ENCODE peak calls at places on chromosomes 16 and 17, in seven cellular contexts. M is Panc1, U is heart left ventricle, Z is left lung, R is lower lobe of right lung, V is SJSA1, Q is upper lobe of right lung. C is an unnamed sample. For H3K27me3 and H3K4me1, the result is how much of the 10 kb centered on the place peaks cover.

GRCh38 chr17:12256380-12256995 is 235.8 kb downstream of the MAP2K4 start:
- DNase-seq in M (peak), U (no peak), Z (no peak), R (no peak), V (no peak), Q (no peak), C (peak)

GRCh38 chr17:56131431-56131830 is 21.8 kb upstream of the ANKFN1 start:
- DNase-seq in M (no peak), U (no peak), Z (no peak), R (no peak), V (no peak), Q (no peak), C (no peak)

GRCh38 chr16:31008154-31008950 is 2.1 kb downstream of the STX1B start:
- DNase-seq in M (no peak), U (no peak), Z (no peak), R (no peak), V (no peak), Q (no peak), C (no peak)

GRCh38 chr16:89779231-89779912 is 37.1 kb downstream of the FANCA start:
- DNase-seq in M (no peak), U (no peak), Z (no peak), R (no peak), V (no peak), Q (no peak), C (no peak)

GRCh38 chr16:59566446-59566845 is 832.3 kb upstream of the GOT2 start:
- DNase-seq in M (no peak), U (no peak), Z (no peak), R (no peak), V (no peak), Q (no peak), C (no peak)

GRCh38 chr16:88566158-88566557 is 4.0 kb upstream of the ZC3H18 start:
- DNase-seq in M (no peak), U (peak), Z (no peak), R (no peak), V (no peak), Q (no peak), C (no peak)

GRCh38 chr16:84446086-84446485 is 58.4 kb downstream of the MEAK7 start:
- DNase-seq in M (no peak), U (no peak), Z (no peak), R (peak), V (no peak), Q (no peak), C (peak)

GRCh38 chr17:7714721-7715594 is 2.6 kb upstream of the DNAH2 start:
- DNase-seq in M (no peak), U (no peak), Z (no peak), R (no peak), V (no peak), Q (no peak), C (no peak)

GRCh38 chr17:76683011-76683755 is 27.6 kb downstream of the MXRA7 start:
- DNase-seq in M (no peak), U (no peak), Z (no peak), R (no peak), V (peak), Q (no peak), C (no peak)

GRCh38 chr17:78265121-78265520 is 33.7 kb downstream of the TMEM235 start:
- DNase-seq in M (no peak), U (no peak), Z (no peak), R (no peak), V (no peak), Q (no peak), C (no peak)

GRCh38 chr17:48326311-48326710 is 103.7 kb downstream of the SKAP1 start:
- DNase-seq in M (no peak), U (no peak), Z (no peak), R (no peak), V (no peak), Q (no peak), C (no peak)
- H3K27me3 ChIP-seq in M (under half), U (under half), Z (half or more), R (half or more), V (half or more), Q (under half), C (under half)

GRCh38 chr16:28295213-28295612 is 2.9 kb downstream of the SBK1 start:
- DNase-seq in M (no peak), U (no peak), Z (no peak), R (no peak), V (no peak), Q (no peak), C (no peak)

GRCh38 chr16:28294201-28294600 is 1.9 kb downstream of the SBK1 start:
- DNase-seq in M (no peak), U (no peak), Z (no peak), R (no peak), V (no peak), Q (no peak), C (no peak)

GRCh38 chr16:28292731-28293588 is 635 bp downstream of the SBK1 start:
- DNase-seq in M (no peak), U (no peak), Z (no peak), R (no peak), V (no peak), Q (peak), C (no peak)

GRCh38 chr16:28291651-28292626 is at the start of gene SBK1:
- DNase-seq in M (peak), U (peak), Z (peak), R (peak), V (no peak), Q (peak), C (peak)

GRCh38 chr16:28293589-28293935 is 1.2 kb downstream of the SBK1 start:
- DNase-seq in M (no peak), U (no peak), Z (no peak), R (no peak), V (no peak), Q (no peak), C (no peak)
- H3K4me1 ChIP-seq in M (under half), U (under half), Z (under half), R (under half), V (under half), Q (under half), C (under half)

DNA sequence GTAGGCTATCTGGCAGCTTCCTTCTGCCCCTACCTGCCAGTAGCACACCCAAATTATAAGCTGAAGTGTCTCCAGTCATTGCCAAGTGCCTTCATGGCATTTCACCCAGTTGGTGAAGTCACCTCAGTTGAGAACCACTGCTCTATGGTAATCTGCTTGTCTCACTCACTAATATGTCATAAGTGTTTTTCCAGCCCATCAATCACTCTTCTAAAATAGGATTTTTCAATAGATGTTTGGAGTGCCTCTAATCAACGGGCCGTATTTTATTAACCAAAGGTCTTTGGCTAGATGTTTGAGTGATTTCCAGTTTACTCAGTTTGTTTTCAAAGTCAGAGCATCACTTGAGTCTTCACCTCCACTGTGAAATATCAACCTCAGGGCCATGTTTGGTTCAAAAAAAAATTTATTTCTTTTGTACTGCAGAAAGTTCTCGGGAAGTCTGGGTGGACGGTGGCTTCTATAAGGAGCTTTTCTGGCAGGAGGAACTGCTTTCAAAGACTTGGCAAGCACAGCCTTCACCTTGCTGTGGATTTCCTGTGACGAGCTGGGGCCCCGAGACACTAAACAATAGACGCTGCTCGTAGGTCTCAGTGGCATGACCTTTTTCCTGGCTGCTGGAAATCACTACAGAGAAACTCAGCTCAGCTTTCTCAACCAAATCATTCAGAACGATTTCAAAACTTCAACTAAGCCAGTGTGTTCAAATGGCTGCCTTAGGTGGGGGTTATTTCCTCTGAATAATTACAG is 95.2 kb upstream of the FOXF1 start:
- DNase-seq in M (no peak), U (no peak), Z (no peak), R (no peak), V (no peak), Q (no peak), C (no peak)
- H3K27ac ChIP-seq in M (no peak), U (peak), Z (no peak), R (peak), V (no peak), Q (peak), C (no peak)

GRCh38 chr17:43905985-43906852 is 1.1 kb downstream of the MPP2 start:
- DNase-seq in M (no peak), U (peak), Z (no peak), R (peak), V (peak), Q (peak), C (no peak)
- H3K27me3 ChIP-seq in M (under half), U (under half), Z (half or more), R (half or more), V (half or more), Q (half or more), C (under half)

GRCh38 chr17:42684033-42684625 is 1.8 kb downstream of the CNTNAP1 start:
- DNase-seq in M (no peak), U (no peak), Z (no peak), R (no peak), V (no peak), Q (peak), C (no peak)
- H3K4me1 ChIP-seq in M (under half), U (under half), Z (under half), R (under half), V (under half), Q (under half), C (under half)

GRCh38 chr16:86800914-86801313 is 222.6 kb downstream of the FOXL1 start:
- DNase-seq in M (no peak), U (no peak), Z (no peak), R (no peak), V (no peak), Q (no peak), C (no peak)
- H3K27ac ChIP-seq in M (no peak), U (no peak), Z (no peak), R (no peak), V (peak), Q (no peak), C (no peak)

GRCh38 chr17:49576121-49576905 is 642 bp downstream of the NXPH3 start:
- DNase-seq in M (no peak), U (peak), Z (no peak), R (no peak), V (no peak), Q (peak), C (no peak)
- H3K27me3 ChIP-seq in M (under half), U (under half), Z (under half), R (under half), V (under half), Q (under half), C (under half)

GRCh38 chr16:85625485-85626117 is 12.5 kb downstream of the GSE1 start:
- DNase-seq in M (no peak), U (no peak), Z (no peak), R (no peak), V (no peak), Q (no peak), C (no peak)
- H3K4me1 ChIP-seq in M (under half), U (under half), Z (half or more), R (half or more), V (under half), Q (under half), C (under half)

C was measured in small intestine.